ENCODE peak calls at places on chromosomes 11 and 22, in eight cellular contexts. One of them, this sample, is unnamed.

GRCh38 chr11:123672568-123672967 is 18.1 kb upstream of the SCN3B start:
- DNase-seq in T47D: no peak
- DNase-seq in HS-5: no peak
- DNase-seq in Daoy: no peak
- DNase-seq in iPS-NIHi11: no peak
- DNase-seq in HFF-Myc: no peak
- DNase-seq in T-helper 9 cell: no peak
- DNase-seq in NCI-H1417: no peak
- DNase-seq in this sample: peak

GRCh38 chr11:65187146-65187675 is 5.5 kb downstream of the CAPN1 start:
- DNase-seq in T47D: no peak
- DNase-seq in HS-5: no peak
- DNase-seq in Daoy: no peak
- DNase-seq in iPS-NIHi11: no peak
- DNase-seq in HFF-Myc: no peak
- DNase-seq in T-helper 9 cell: no peak
- DNase-seq in NCI-H1417: no peak
- DNase-seq in this sample: no peak

GRCh38 chr11:113035708-113036107 is 74.5 kb downstream of the NCAM1 start:
- DNase-seq in T47D: no peak
- DNase-seq in HS-5: no peak
- DNase-seq in Daoy: no peak
- DNase-seq in iPS-NIHi11: no peak
- DNase-seq in HFF-Myc: no peak
- DNase-seq in T-helper 9 cell: no peak
- DNase-seq in NCI-H1417: no peak
- DNase-seq in this sample: no peak

GRCh38 chr22:46447906-46448669 is 89.3 kb downstream of the CELSR1 start:
- DNase-seq in T47D: no peak
- DNase-seq in HS-5: no peak
- DNase-seq in Daoy: no peak
- DNase-seq in iPS-NIHi11: no peak
- DNase-seq in HFF-Myc: no peak
- DNase-seq in T-helper 9 cell: no peak
- DNase-seq in NCI-H1417: no peak
- DNase-seq in this sample: no peak

GRCh38 chr11:16356751-16357365 is 512 bp upstream of the SOX6 start:
- DNase-seq in T47D: no peak
- DNase-seq in HS-5: no peak
- DNase-seq in Daoy: no peak
- DNase-seq in iPS-NIHi11: no peak
- DNase-seq in HFF-Myc: no peak
- DNase-seq in T-helper 9 cell: no peak
- DNase-seq in NCI-H1417: no peak
- DNase-seq in this sample: no peak

GRCh38 chr11:44264126-44264749 is 45.7 kb downstream of the ALX4 start:
- DNase-seq in T47D: no peak
- DNase-seq in HS-5: no peak
- DNase-seq in Daoy: no peak
- DNase-seq in iPS-NIHi11: no peak
- DNase-seq in HFF-Myc: no peak
- DNase-seq in T-helper 9 cell: no peak
- DNase-seq in NCI-H1417: no peak
- DNase-seq in this sample: no peak

GRCh38 chr11:119490253-119491006 is 67.5 kb upstream of the THY1 start:
- DNase-seq in T47D: no peak
- DNase-seq in HS-5: no peak
- DNase-seq in Daoy: no peak
- DNase-seq in iPS-NIHi11: no peak
- DNase-seq in HFF-Myc: no peak
- DNase-seq in T-helper 9 cell: no peak
- DNase-seq in NCI-H1417: no peak
- DNase-seq in this sample: no peak

GRCh38 chr11:655036-655726 is 18.1 kb downstream of the DRD4 start:
- DNase-seq in T47D: no peak
- DNase-seq in HS-5: no peak
- DNase-seq in Daoy: no peak
- DNase-seq in iPS-NIHi11: no peak
- DNase-seq in HFF-Myc: no peak
- DNase-seq in T-helper 9 cell: no peak
- DNase-seq in NCI-H1417: no peak
- DNase-seq in this sample: no peak

GRCh38 chr22:22593964-22594656 is 35.0 kb upstream of the PRAME start:
- DNase-seq in T47D: peak
- DNase-seq in HS-5: no peak
- DNase-seq in Daoy: peak
- DNase-seq in iPS-NIHi11: peak
- DNase-seq in HFF-Myc: no peak
- DNase-seq in T-helper 9 cell: peak
- DNase-seq in NCI-H1417: peak
- DNase-seq in this sample: peak

GRCh38 chr11:64219354-64219684 is 6.7 kb downstream of the TRPT1 start:
- DNase-seq in T47D: no peak
- DNase-seq in HS-5: no peak
- DNase-seq in Daoy: no peak
- DNase-seq in iPS-NIHi11: no peak
- DNase-seq in HFF-Myc: no peak
- DNase-seq in T-helper 9 cell: no peak
- DNase-seq in NCI-H1417: no peak
- DNase-seq in this sample: no peak

GRCh38 chr11:104199041-104199440 is 35.1 kb upstream of the PDGFD start:
- DNase-seq in T47D: peak
- DNase-seq in HS-5: no peak
- DNase-seq in Daoy: no peak
- DNase-seq in iPS-NIHi11: no peak
- DNase-seq in HFF-Myc: no peak
- DNase-seq in T-helper 9 cell: no peak
- DNase-seq in NCI-H1417: no peak
- DNase-seq in this sample: no peak

GRCh38 chr11:82796970-82797594 is 63.4 kb upstream of the FAM181B start:
- DNase-seq in T47D: no peak
- DNase-seq in HS-5: no peak
- DNase-seq in Daoy: no peak
- DNase-seq in iPS-NIHi11: no peak
- DNase-seq in HFF-Myc: no peak
- DNase-seq in T-helper 9 cell: no peak
- DNase-seq in NCI-H1417: no peak
- DNase-seq in this sample: no peak

GRCh38 chr11:35418847-35419712 is at the start of gene SLC1A2:
- DNase-seq in T47D: peak
- DNase-seq in HS-5: no peak
- DNase-seq in Daoy: peak
- DNase-seq in iPS-NIHi11: peak
- DNase-seq in HFF-Myc: no peak
- DNase-seq in T-helper 9 cell: no peak
- DNase-seq in NCI-H1417: peak
- DNase-seq in this sample: no peak

GRCh38 chr11:1108246-1108900 is 33.7 kb downstream of the MUC2 start:
- DNase-seq in T47D: no peak
- DNase-seq in HS-5: no peak
- DNase-seq in Daoy: no peak
- DNase-seq in iPS-NIHi11: no peak
- DNase-seq in HFF-Myc: no peak
- DNase-seq in T-helper 9 cell: no peak
- DNase-seq in NCI-H1417: no peak
- DNase-seq in this sample: no peak

GRCh38 chr11:36258730-36259360 is 30.4 kb downstream of the COMMD9 start:
- DNase-seq in T47D: peak
- DNase-seq in HS-5: no peak
- DNase-seq in Daoy: peak
- DNase-seq in iPS-NIHi11: peak
- DNase-seq in HFF-Myc: peak
- DNase-seq in T-helper 9 cell: no peak
- DNase-seq in NCI-H1417: no peak
- DNase-seq in this sample: no peak